ENCODE peak calls at places on chromosomes 2 and 18, in eight cellular contexts. P, M, R, G, J, I, T and N are unnamed samples. For H3K9me3, the result is how much of the 10 kb centered on the place peaks cover.

GRCh38 chr2:109609352-109610024 is 4.3 kb downstream of the SEPTIN10 start:
- DNase-seq in R (no peak), I (no peak), P (no peak), J (peak), M (peak), T (peak), G (peak), N (no peak)

GRCh38 chr18:68887410-68887809 is 89.5 kb downstream of the CCDC102B start:
- DNase-seq in G (no peak), T (no peak), P (peak), R (no peak), M (no peak), I (no peak), J (no peak), N (no peak)

GRCh38 chr2:165758276-165758675 is 35.8 kb downstream of the GALNT3 start:
- DNase-seq in G (peak), P (no peak), R (no peak), J (no peak), T (no peak), I (no peak), M (no peak), N (no peak)

GRCh38 chr18:13112982-13113381 is 105.6 kb upstream of the LDLRAD4 start:
- DNase-seq in G (peak), J (no peak), M (no peak), I (peak), P (peak), T (peak), R (peak), N (no peak)

GRCh38 chr2:64840419-64840818 is 148.8 kb upstream of the SLC1A4 start:
- DNase-seq in J (no peak), I (no peak), M (no peak), T (peak), R (no peak), G (peak), P (no peak), N (no peak)

GRCh38 chr2:65358690-65359400 is 73.6 kb downstream of the SPRED2 start:
- DNase-seq in T (peak), I (no peak), G (no peak), M (no peak), R (peak), J (no peak), P (no peak), N (no peak)

GRCh38 chr2:187553908-187554703 is at the start of gene TFPI:
- DNase-seq in J (no peak), P (peak), G (peak), R (peak), T (peak), M (no peak), I (peak), N (no peak)

GRCh38 chr2:3117650-3118216 is 259.9 kb downstream of the EIPR1 start:
- DNase-seq in M (no peak), J (no peak), T (no peak), R (no peak), P (no peak), I (no peak), G (no peak), N (no peak)

GRCh38 chr2:174764281-174765063 is at the start of gene CHRNA1:
- DNase-seq in T (peak), J (no peak), I (no peak), P (no peak), M (peak), G (peak), R (no peak), N (no peak)

DNA sequence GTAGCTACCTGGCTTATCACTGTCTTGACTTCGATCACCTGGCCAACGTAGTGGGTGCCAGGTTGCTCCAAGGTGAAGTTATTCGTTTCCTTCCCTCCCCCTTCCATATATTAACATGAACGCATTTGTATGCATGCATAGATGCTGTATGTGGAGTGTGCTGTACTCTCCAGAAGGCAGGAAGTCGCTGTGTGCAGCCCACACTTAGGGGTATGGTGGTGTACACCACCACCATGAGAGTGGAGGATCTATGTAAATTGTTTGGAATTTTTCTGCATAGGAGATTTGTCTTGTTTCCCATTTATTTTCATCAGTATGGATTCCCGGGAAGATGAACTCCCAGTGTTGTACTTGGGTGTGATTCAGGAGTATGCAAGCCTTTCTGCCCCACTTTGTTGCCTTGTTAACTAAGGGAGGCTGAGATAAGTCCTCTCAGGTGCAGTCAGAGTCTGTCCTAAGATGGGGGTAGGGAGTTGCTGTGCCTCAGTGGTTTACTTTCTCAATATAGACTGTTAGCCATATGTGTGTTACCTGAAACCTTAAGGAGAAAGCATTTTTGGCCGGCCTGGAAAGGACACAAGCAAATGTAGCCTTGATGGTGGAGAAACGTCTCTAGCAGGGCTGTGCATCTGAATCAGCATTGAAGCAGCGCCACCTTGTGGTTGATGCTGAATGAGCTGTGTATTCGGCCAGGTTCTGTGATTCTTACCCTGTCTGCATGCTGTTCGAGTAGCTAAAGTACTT is 149.8 kb downstream of the TANC1 start:
- DNase-seq in I (peak), T (peak), R (peak), J (peak), P (peak), G (peak), M (peak), N (peak)
- H3K4me3 ChIP-seq in I (no peak), T (no peak), R (no peak), J (no peak), P (no peak), G (no peak), M (no peak), N (no peak)

GRCh38 chr2:41496908-41497307 is 550.9 kb upstream of the PKDCC start:
- DNase-seq in P (no peak), I (no peak), R (peak), G (peak), M (peak), J (no peak), T (no peak), N (no peak)
- H3K9me3 ChIP-seq in P (half or more), I (under half), R (under half), G (under half), M (under half), J (under half), T (under half), N (under half)

GRCh38 chr18:57431512-57432080 is 3.6 kb upstream of the ONECUT2 start:
- DNase-seq in T (no peak), P (no peak), J (no peak), R (no peak), G (no peak), M (no peak), I (no peak), N (no peak)

GRCh38 chr18:57433492-57434176 is 1.5 kb upstream of the ONECUT2 start:
- DNase-seq in I (no peak), G (peak), M (no peak), P (no peak), R (no peak), J (peak), T (peak), N (no peak)

GRCh38 chr18:57430983-57431382 is 4.2 kb upstream of the ONECUT2 start:
- DNase-seq in M (no peak), P (no peak), J (no peak), R (no peak), T (no peak), G (no peak), I (no peak), N (no peak)

GRCh38 chr18:57432765-57433400 is 2.3 kb upstream of the ONECUT2 start:
- DNase-seq in T (no peak), P (no peak), I (no peak), G (no peak), R (no peak), J (no peak), M (no peak), N (no peak)

GRCh38 chr18:57432118-57432517 is 3.1 kb upstream of the ONECUT2 start:
- DNase-seq in J (no peak), P (no peak), G (no peak), I (no peak), M (no peak), T (no peak), R (no peak), N (no peak)
- TF ChIP-seq EZH2 in J (no peak), P (no peak), G (no peak), I (no peak), M (no peak), T (no peak), R (no peak), N (no peak)

GRCh38 chr2:73383036-73383435 is 2.6 kb upstream of the ALMS1 start:
- DNase-seq in M (no peak), T (no peak), G (no peak), I (no peak), P (no peak), R (no peak), J (no peak), N (no peak)

GRCh38 chr2:73385486-73386341 is at the start of gene ALMS1:
- DNase-seq in I (peak), G (peak), R (peak), M (peak), T (peak), J (peak), P (peak), N (no peak)

GRCh38 chr2:73386342-73386868 is 769 bp downstream of the ALMS1 start:
- DNase-seq in G (no peak), M (no peak), R (no peak), J (no peak), P (no peak), T (no peak), I (no peak), N (no peak)

GRCh38 chr2:73386894-73387636 is 1.4 kb downstream of the ALMS1 start:
- DNase-seq in M (peak), I (no peak), J (no peak), G (no peak), P (no peak), R (no peak), T (peak), N (no peak)
- H3K4me3 ChIP-seq in M (peak), I (peak), J (peak), G (peak), P (peak), R (peak), T (peak), N (peak)

GRCh38 chr2:190862591-190862991 is 18.0 kb upstream of the GLS start:
- DNase-seq in G (no peak), J (no peak), M (peak), I (no peak), P (no peak), T (peak), R (no peak), N (no peak)
- H3K9me3 ChIP-seq in G (under half), J (under half), M (under half), I (under half), P (under half), T (under half), R (under half), N (under half)

GRCh38 chr2:70143314-70144150 is 47.3 kb downstream of the C2orf42 start:
- DNase-seq in G (peak), M (peak), T (peak), I (peak), R (peak), P (peak), J (peak), N (no peak)

GRCh38 chr2:70145851-70146739 is 44.7 kb downstream of the C2orf42 start:
- DNase-seq in P (no peak), R (peak), T (no peak), G (no peak), I (no peak), J (no peak), M (no peak), N (no peak)

GRCh38 chr2:70145168-70145538 is 45.7 kb downstream of the C2orf42 start:
- DNase-seq in J (no peak), I (no peak), P (no peak), T (no peak), R (no peak), G (no peak), M (no peak), N (no peak)

GRCh38 chr2:70142590-70143313 is 48.1 kb downstream of the C2orf42 start:
- DNase-seq in I (peak), T (peak), P (peak), J (peak), G (peak), R (peak), M (peak), N (peak)

DNA sequence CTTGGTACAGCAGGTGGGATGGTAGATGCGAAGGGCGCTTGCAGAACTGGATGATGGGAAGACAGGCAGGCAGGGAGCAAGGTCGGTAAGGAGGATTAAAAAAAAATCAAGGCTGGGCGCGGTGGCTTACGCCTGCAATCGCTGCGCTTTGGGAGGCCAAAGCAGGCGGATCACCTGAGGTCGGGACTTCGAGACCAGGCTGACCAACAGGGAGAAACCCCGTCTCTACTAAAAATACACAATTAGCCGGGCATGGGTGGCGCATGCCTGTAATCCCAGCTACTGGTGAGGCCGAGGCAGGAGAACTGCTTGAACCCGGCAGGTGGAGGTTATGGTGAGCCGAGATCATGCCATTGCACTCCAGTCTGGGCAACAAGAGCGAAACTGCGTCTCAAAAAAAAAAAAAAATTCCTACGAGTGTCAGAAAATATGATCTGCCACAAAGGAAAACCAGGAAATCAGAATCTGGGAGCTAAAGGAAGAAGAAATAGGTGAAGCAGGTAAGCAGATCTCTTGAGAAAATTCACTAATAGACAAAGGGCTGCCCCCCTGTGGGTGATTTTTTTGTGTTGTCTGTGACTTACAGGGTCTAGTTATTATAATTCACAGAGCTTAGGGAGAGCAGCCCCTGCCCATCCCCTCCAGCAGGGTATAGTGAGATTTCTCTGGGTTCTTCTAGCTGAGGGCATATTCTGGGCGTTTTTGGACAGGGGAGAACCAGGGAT is 46.2 kb downstream of the C2orf42 start:
- DNase-seq in I (no peak), T (no peak), P (no peak), J (no peak), G (no peak), R (peak), M (no peak), N (no peak)
- TF ChIP-seq EZH2 in I (no peak), T (no peak), P (no peak), J (no peak), G (no peak), R (no peak), M (no peak), N (no peak)

GRCh38 chr18:34223893-34224422 is 755 bp downstream of the NOL4 start:
- DNase-seq in T (peak), G (no peak), P (no peak), J (no peak), M (no peak), I (no peak), R (no peak), N (no peak)

GRCh38 chr18:34222396-34223163 is 2.1 kb downstream of the NOL4 start:
- DNase-seq in I (peak), T (peak), M (peak), P (no peak), G (peak), R (no peak), J (no peak), N (no peak)

GRCh38 chr18:34223164-34223892 is 1.4 kb downstream of the NOL4 start:
- DNase-seq in J (no peak), I (peak), T (peak), R (no peak), G (no peak), M (no peak), P (no peak), N (no peak)

GRCh38 chr18:34224423-34225217 is at the start of gene NOL4:
- DNase-seq in G (peak), I (peak), P (peak), R (no peak), J (no peak), M (no peak), T (peak), N (no peak)

GRCh38 chr18:34225218-34225553 is 473 bp upstream of the NOL4 start:
- DNase-seq in T (no peak), P (no peak), I (no peak), M (no peak), G (no peak), J (no peak), R (no peak), N (no peak)
- H3K4me3 ChIP-seq in T (no peak), P (no peak), I (no peak), M (no peak), G (no peak), J (no peak), R (no peak), N (peak)

GRCh38 chr2:232435805-232436204 is 20.1 kb upstream of the ALPI start:
- DNase-seq in J (no peak), P (no peak), R (no peak), G (no peak), I (no peak), T (no peak), M (no peak), N (no peak)
- H3K9me3 ChIP-seq in J (under half), P (under half), R (under half), G (under half), I (under half), T (under half), M (under half), N (under half)

GRCh38 chr2:86806059-86806857 is 15.5 kb upstream of the CD8A start:
- DNase-seq in M (no peak), T (no peak), I (no peak), J (no peak), G (no peak), R (no peak), P (no peak), N (no peak)

GRCh38 chr2:86807121-86807461 is 16.4 kb upstream of the CD8A start:
- DNase-seq in T (no peak), J (no peak), M (no peak), G (no peak), P (no peak), R (no peak), I (no peak), N (no peak)

GRCh38 chr2:86807462-86808275 is 17.0 kb upstream of the CD8A start:
- DNase-seq in M (peak), J (peak), T (peak), I (peak), G (peak), R (no peak), P (peak), N (no peak)

GRCh38 chr2:86809481-86810121 is 18.9 kb upstream of the CD8A start:
- DNase-seq in T (no peak), M (no peak), I (no peak), R (no peak), G (no peak), J (no peak), P (no peak), N (no peak)

DNA sequence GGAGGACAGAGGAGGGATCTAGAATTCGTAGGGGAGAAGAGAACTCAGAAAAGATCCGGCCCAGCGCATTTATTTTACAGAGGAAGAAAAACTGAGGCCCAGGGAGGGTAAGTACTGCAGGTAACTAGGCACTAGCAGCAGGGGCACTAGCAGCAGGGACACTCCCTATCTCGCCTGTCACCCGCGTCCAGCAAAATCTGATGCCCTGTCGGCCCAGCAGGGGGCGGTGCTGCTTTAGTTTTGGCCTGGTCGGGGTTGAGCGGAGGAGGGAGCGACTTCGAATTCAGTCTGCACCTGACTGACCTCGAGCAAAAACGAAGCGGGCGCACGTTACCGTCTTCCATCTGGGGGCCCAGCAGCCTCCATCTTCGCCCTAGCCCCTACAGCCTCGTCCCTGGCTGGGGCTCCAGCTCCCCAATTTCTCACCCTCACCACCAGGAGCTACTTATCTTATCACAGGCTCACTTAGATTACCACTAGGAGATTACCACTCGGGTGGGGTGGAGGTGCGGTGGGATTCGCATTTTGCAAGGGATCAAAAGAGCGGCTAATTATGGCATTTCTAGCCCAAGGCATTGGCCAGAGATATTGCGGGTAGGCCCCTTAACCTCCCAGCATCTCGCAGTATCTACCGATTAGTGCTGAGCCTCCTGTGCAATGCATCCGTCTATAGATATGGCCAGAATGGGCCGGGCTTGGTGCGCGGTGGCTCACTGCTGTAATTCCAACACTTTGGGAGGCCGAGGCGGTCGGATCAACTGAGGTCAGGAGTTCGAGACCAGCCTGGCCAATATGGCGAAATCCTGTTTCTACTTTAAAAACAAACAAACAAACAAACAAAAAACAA is 17.8 kb upstream of the CD8A start:
- DNase-seq in T (peak), G (peak), M (peak), J (peak), R (peak), P (peak), I (peak), N (peak)
- TF ChIP-seq EZH2 in T (no peak), G (no peak), M (no peak), J (no peak), R (no peak), P (no peak), I (no peak), N (no peak)

GRCh38 chr2:237922641-237923361 is 44.0 kb upstream of the UBE2F start:
- DNase-seq in M (no peak), R (no peak), I (peak), J (peak), T (no peak), G (peak), P (no peak), N (no peak)
- H3K4me3 ChIP-seq in M (peak), R (no peak), I (no peak), J (no peak), T (no peak), G (no peak), P (no peak), N (no peak)